ENCODE peak calls at places on chromosomes 12 and 14, in eight cellular contexts. D, A, X, H, C, G, U and F are unnamed samples.

GRCh38 chr12:112370156-112370555 is 12.1 kb downstream of the HECTD4 start:
- DNase-seq in A (peak; percentile 35), D (no peak), C (no peak), X (no peak), H (peak; percentile 61), U (no peak), G (no peak), F (no peak)

GRCh38 chr12:32457251-32458025 is 58.1 kb downstream of the FGD4 start:
- DNase-seq in C (no peak), U (no peak), G (no peak), X (no peak), A (peak; percentile 70), H (peak; percentile 53), D (no peak), F (no peak)

GRCh38 chr14:64387738-64388532 is at the start of gene MTHFD1:
- DNase-seq in X (peak; percentile 98), C (peak; percentile 99), H (peak; percentile 99), A (peak; percentile 100), G (peak; percentile 99), U (peak; percentile 98), D (peak; percentile 96), F (peak; percentile 97)

GRCh38 chr14:77011226-77011762 is 17.2 kb downstream of the IRF2BPL start:
- DNase-seq in X (no peak), C (no peak), D (no peak), A (no peak), H (no peak), G (no peak), U (no peak), F (no peak)

GRCh38 chr14:24924544-24924943 is 125.4 kb downstream of the STXBP6 start:
- DNase-seq in X (no peak), D (no peak), A (no peak), G (no peak), C (no peak), U (no peak), H (no peak), F (no peak)

GRCh38 chr12:82608706-82609105 is 78.0 kb upstream of the TMTC2 start:
- DNase-seq in G (no peak), H (peak; percentile 2), U (no peak), C (no peak), D (no peak), A (peak; percentile 68), X (no peak), F (no peak)

GRCh38 chr12:122385171-122386041 is 37.1 kb downstream of the CLIP1 start:
- DNase-seq in X (no peak), D (no peak), G (no peak), A (no peak), H (no peak), U (no peak), C (no peak), F (no peak)

GRCh38 chr14:35335388-35336092 is 43.4 kb downstream of the PSMA6 start:
- DNase-seq in A (no peak), U (no peak), G (no peak), D (no peak), C (no peak), X (no peak), H (no peak), F (peak; percentile 53)

GRCh38 chr14:82122678-82123077 is 589.0 kb upstream of the SEL1L start:
- DNase-seq in A (no peak), H (no peak), G (no peak), C (no peak), U (no peak), D (no peak), X (no peak), F (no peak)

GRCh38 chr14:52351561-52352491 is 37.7 kb downstream of the PTGER2 start:
- DNase-seq in C (no peak), U (no peak), X (no peak), A (peak; percentile 69), H (peak; percentile 41), D (no peak), G (no peak), F (no peak)

GRCh38 chr14:97703006-97703760 is 906.0 kb downstream of the VRK1 start:
- DNase-seq in H (no peak), X (no peak), U (no peak), D (peak; percentile 31), A (no peak), C (no peak), G (no peak), F (no peak)

GRCh38 chr14:95043732-95044462 is 113.4 kb downstream of the DICER1 start:
- DNase-seq in C (no peak), H (no peak), U (no peak), A (no peak), X (no peak), G (no peak), D (no peak), F (no peak)

GRCh38 chr12:118022728-118023109 is 6.2 kb downstream of the RFC5 start:
- DNase-seq in H (no peak), D (no peak), G (no peak), C (no peak), X (no peak), U (no peak), A (no peak), F (no peak)

GRCh38 chr12:113161415-113162016 is 12.0 kb downstream of the CFAP73 start:
- DNase-seq in C (peak; percentile 99), G (peak; percentile 97), A (no peak), X (peak; percentile 51), H (no peak), D (no peak), U (no peak), F (no peak)

GRCh38 chr12:57093412-57094193 is 4.7 kb downstream of the NAB2 start:
- DNase-seq in D (peak; percentile 84), G (peak; percentile 75), H (peak; percentile 90), A (peak; percentile 90), X (peak; percentile 73), U (peak; percentile 70), C (peak; percentile 70), F (peak; percentile 78)

GRCh38 chr12:46752396-46752795 is 73.4 kb downstream of the SLC38A4 start:
- DNase-seq in U (no peak), H (peak; percentile 26), G (no peak), D (no peak), A (no peak), C (no peak), X (no peak), F (no peak)

GRCh38 chr12:26678697-26679660 is 154.0 kb downstream of the ITPR2 start:
- DNase-seq in H (peak; percentile 32), G (no peak), U (no peak), C (peak; percentile 8), A (no peak), X (no peak), D (no peak), F (no peak)

GRCh38 chr14:33642641-33643342 is 308.1 kb downstream of the EGLN3 start:
- DNase-seq in U (no peak), H (no peak), D (no peak), C (peak; percentile 25), A (no peak), X (no peak), G (no peak), F (no peak)

GRCh38 chr12:103093499-103094106 is 136.1 kb downstream of the ASCL1 start:
- DNase-seq in U (no peak), A (no peak), H (no peak), D (no peak), C (no peak), X (peak; percentile 41), G (no peak), F (no peak)

GRCh38 chr12:49944046-49944445 is 6.5 kb upstream of the AQP2 start:
- DNase-seq in D (no peak), A (no peak), H (no peak), C (no peak), G (no peak), X (no peak), U (no peak), F (no peak)

GRCh38 chr12:120971299-120972180 is 6.8 kb upstream of the HNF1A start:
- DNase-seq in C (peak; percentile 62), X (peak; percentile 43), A (peak; percentile 79), U (peak; percentile 40), G (peak; percentile 26), D (no peak), H (peak; percentile 63), F (no peak)

GRCh38 chr12:68977909-68978610 is 45.1 kb upstream of the CPM start:
- DNase-seq in A (no peak), D (no peak), H (no peak), G (no peak), X (no peak), C (no peak), U (no peak), F (no peak)
- TF ChIP-seq CTCF in A (no peak), D (no peak), H (no peak), G (no peak), X (no peak), C (no peak), U (no peak), F (no peak)

DNA sequence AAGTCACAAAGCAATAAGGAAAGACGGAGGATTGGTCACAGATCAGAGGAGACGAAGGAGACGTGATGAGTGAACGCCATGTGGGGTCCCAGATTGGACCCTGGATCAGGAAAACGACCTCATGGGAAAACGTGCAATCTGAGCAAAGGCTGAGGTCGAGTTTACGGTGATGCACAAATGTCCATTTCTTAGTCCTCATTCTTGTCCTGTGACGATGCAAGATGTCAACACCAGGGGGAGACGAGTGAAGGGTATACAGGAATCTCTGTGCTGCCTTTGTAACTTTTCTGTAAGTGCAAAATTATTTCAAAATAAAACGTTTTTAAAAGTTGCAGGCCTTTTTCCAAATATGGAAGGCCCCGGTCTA is 329.8 kb downstream of the MED13L start:
- DNase-seq in H (no peak), D (no peak), G (no peak), X (no peak), A (no peak), U (no peak), C (no peak), F (no peak)
- TF ChIP-seq CTCF in H (peak; percentile 27), D (no peak), G (peak; percentile 32), X (no peak), A (peak; percentile 32), U (no peak), C (peak; percentile 38), F (peak; percentile 29)

DNA sequence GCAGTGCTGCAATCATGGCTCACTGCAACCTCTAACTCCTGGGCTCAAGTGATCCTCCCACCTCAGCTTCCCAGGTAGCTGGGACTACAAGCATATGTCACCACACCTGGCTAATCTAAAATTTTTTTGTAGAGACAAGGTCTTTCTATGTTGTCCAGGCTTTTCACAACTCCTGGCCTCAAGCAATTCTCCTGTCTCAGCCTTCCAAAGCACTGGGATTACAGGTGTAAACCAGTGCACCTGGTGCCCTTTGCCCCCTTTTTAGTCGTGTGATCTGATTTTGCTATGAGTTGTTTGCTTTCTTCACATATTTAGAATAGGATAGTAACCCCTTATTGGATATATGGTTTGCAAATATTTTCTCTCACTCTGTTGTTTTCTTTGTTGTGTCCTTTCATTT is 1.7 kb upstream of the RAD52 start:
- DNase-seq in H (no peak), C (no peak), A (no peak), D (no peak), G (no peak), U (no peak), X (peak; percentile 89), F (no peak)
- TF ChIP-seq CTCF in H (no peak), C (no peak), A (no peak), D (no peak), G (no peak), U (no peak), X (no peak), F (no peak)

DNA sequence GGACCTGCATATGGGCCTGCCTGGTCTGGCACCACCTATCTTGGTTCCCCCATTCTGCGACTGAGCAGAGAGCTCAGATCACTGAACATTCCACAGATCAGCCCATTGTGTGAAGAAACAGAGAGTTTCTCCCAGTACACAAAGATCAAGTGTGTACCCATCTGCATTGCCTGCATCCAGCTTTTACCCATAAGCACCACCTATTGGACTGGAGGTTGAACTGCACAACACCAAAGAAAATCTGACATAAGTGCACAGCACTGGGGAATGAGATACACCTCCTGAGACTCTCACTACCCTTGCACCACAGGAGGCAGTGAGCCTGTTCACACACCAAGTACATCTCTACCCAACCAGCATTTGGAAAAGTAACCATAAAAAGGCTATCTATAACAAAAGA is 362.6 kb upstream of the CLEC14A start:
- DNase-seq in C (no peak), A (no peak), D (no peak), U (no peak), H (no peak), X (no peak), G (no peak), F (no peak)
- TF ChIP-seq CTCF in C (peak; percentile 19), A (no peak), D (no peak), U (no peak), H (no peak), X (peak; percentile 3), G (peak; percentile 54), F (no peak)